ENCODE peak calls at places on chromosome 9, in four cellular contexts. G, O, M and Z are unnamed samples.
A peak's percentile ranks its signal among the peaks of the same experiment; 100 is the strongest.

GRCh38 chr9:132833451-132834130 is 44.5 kb downstream of the AK8 start:
- DNase-seq in G (no peak), M (no peak), O (no peak), Z (no peak)

GRCh38 chr9:80378669-80379293 is 807.0 kb downstream of the TLE4 start:
- DNase-seq in G (no peak), M (no peak), O (no peak), Z (no peak)

GRCh38 chr9:63859475-63860215 is 1425.4 kb downstream of the FOXD4L5 start:
- DNase-seq in O (no peak), M (no peak), G (no peak), Z (peak; percentile 58)

GRCh38 chr9:35136866-35137265 is 21.2 kb upstream of the ATOSB start:
- DNase-seq in G (no peak), O (no peak), M (no peak), Z (no peak)

GRCh38 chr9:93115486-93115885 is 18.6 kb downstream of the NINJ1 start:
- DNase-seq in G (no peak), O (no peak), M (no peak), Z (peak; percentile 46)

GRCh38 chr9:3517377-3518048 is 8.3 kb downstream of the RFX3 start:
- DNase-seq in G (no peak), O (no peak), M (no peak), Z (no peak)

GRCh38 chr9:87812375-87813118 is 70.1 kb upstream of the SPATA31E1 start:
- DNase-seq in G (no peak), O (peak; percentile 66), M (no peak), Z (peak; percentile 40)

GRCh38 chr9:4197548-4197947 is 102.3 kb downstream of the GLIS3 start:
- DNase-seq in O (no peak), G (no peak), M (no peak), Z (peak; percentile 21)

GRCh38 chr9:114000671-114001409 is 77.3 kb downstream of the AMBP start:
- DNase-seq in O (peak; percentile 28), G (no peak), M (no peak), Z (no peak)

DNA sequence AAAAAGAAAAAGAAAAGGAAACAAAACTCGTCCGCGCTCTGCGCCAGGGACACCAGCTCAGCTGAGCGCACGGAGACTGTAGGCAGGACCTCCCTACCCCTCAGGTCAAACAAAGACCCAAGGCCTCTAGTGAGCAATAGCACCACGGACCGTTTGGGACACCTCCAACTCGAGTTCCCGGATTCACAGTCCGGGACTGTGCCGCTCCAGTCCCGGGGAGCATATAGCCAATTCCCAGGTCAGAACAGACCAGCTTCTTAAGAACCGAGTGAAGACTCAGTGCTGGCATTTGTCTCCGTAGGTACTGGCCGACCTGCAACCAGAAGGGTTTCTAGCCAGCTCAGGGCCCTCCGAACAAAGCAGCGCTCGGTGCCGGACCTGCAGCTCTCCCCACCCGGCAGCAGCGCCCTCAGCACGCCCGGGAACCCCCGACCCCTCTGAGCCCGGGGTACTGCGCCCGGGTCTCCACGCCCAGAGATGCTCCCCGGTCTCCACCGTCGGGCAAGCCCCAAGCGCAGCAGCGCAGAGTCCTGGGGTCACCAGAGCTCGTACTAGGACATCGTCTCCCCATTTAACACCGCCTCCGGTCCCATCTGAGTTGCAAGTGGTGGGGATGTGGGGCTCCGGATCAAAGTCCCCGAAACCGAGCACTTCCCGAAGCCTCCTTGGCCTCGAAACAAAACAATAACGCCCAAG is 591 bp downstream of the ABCA1 start:
- DNase-seq in O (peak; percentile 47), M (no peak), G (no peak), Z (no peak)
- TF ChIP-seq CHD1 in O (no peak), M (no peak), G (no peak), Z (no peak)

GRCh38 chr9:98159790-98160189 is 32.6 kb downstream of the CORO2A start:
- DNase-seq in M (no peak), O (no peak), G (no peak), Z (peak; percentile 56)

GRCh38 chr9:98157372-98157771 is 35.1 kb downstream of the CORO2A start:
- DNase-seq in G (no peak), O (no peak), M (no peak), Z (no peak)

GRCh38 chr9:98154678-98155077 is 35.7 kb upstream of the TRIM14 start:
- DNase-seq in G (no peak), M (no peak), O (no peak), Z (no peak)

GRCh38 chr9:98159301-98159700 is 33.1 kb downstream of the CORO2A start:
- DNase-seq in M (no peak), G (no peak), O (no peak), Z (no peak)

GRCh38 chr9:98158071-98158791 is 34.2 kb downstream of the CORO2A start:
- DNase-seq in O (no peak), G (no peak), M (no peak), Z (no peak)
- TF ChIP-seq CHD1 in O (no peak), G (no peak), M (no peak), Z (no peak)

DNA sequence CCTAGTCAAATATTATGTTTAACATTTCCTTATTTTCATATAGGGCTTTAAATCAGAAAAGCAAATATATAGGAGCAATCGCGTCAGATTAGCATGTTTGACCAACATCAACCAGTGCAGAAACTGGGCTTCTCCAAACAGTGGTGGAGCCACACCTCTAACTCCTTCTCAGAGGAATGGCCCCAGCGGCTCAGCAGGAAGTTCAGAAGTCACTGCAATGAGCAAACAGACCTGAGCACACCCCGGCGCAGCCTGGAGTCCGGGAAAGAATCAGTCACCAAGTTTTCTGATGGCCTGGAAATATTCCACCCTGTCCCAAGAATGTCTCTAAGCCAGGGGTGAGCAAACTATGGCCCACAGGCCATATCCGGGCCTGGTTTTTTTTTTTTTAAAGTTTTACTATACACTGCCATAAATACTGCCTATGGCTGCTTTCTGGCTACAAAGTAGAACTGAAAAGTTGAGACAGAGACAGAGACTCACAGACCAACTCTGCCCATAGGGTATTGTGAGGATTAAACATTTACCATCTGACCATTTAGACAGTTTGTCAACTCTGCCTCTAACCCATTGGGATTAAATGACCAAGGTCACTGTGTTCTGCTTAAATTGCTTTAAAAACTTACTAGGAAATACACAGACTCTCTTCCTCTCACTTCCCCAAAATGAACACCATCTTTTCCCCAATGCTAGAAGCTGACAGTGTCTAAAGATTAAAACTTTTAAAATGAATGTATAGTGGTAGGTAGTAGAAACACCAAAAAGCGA is 5.4 kb downstream of the GOLM1 start:
- DNase-seq in M (no peak), O (peak; percentile 15), G (peak; percentile 17), Z (no peak)
- TF ChIP-seq CHD1 in M (no peak), O (no peak), G (no peak), Z (no peak)

DNA sequence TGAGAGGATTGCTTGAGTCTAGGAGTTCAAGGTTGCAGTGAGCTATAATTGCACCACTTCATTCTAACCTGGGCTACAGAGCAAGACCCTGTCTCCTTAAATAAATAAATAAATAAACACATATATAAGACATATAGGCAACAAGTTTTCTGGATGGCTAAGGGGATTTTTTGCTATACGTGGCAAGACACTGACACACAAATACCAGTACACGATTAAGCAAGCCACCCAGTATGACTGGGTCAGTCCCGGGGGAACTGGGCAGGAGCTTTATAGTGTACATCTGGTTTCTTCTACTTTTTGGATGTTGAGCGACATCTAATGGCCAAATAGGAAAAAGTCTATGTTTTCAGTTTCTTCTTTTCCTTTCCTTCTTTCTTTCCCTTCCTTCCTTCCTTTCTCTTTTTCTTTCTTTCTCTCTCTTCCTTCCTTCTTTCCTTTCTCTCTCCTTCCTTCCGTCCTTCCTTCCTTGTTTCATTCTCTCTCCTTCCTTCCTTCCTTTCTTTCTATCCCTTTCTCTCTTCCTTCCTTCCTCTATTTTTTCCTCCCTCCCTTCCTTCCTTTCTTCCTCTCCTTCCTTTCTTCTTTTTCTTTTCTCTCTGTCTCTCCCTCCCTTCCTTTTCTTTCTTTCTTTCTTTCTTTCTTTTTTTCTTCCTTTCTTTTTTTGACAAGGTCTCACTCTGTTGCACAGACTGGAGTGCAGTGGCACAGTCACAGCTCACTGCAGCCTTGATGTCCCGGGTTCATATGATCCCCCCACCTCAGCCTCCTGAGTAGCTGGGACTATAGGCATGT is 47.0 kb upstream of the PLIN2 start:
- DNase-seq in G (peak; percentile 64), M (no peak), O (peak; percentile 93), Z (peak; percentile 63)
- TF ChIP-seq CHD1 in G (no peak), M (no peak), O (no peak), Z (no peak)

DNA sequence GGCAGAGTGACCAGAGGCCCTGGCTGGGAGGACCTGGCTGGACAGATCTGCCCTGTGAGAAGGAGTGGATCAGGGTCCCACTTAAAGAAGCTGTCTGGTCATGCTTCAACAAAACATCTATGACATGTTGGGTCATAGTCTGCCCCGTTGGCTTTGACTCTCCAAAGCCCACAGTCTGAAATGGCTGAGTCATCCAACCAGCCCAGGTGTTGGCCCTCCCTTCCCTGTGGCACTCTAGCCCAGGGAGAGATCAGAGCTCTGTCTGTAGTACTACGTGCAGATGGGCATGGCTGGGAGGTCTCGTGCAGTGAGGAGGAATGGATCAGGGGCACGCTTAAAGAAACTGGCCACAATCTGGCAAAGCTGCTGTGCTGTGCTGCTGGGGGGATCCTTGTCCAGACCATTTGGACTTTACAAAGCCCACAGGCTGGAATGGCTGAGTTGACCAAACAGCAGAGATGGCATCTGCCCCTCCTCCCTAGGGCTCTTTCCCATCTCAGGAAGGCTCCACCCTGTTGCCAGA is 206.1 kb downstream of the TUSC1 start:
- DNase-seq in G (no peak), O (no peak), M (no peak), Z (no peak)
- TF ChIP-seq CHD1 in G (no peak), O (no peak), M (no peak), Z (no peak)

GRCh38 chr9:137390553-137391410 is 32.2 kb downstream of the EXD3 start:
- DNase-seq in G (no peak), O (no peak), M (no peak), Z (no peak)
- TF ChIP-seq CHD1 in G (no peak), O (no peak), M (no peak), Z (no peak)

GRCh38 chr9:77956555-77956954 is 75.1 kb downstream of the GNAQ start:
- DNase-seq in G (no peak), O (no peak), M (no peak), Z (no peak)
- TF ChIP-seq CHD1 in G (no peak), O (no peak), M (no peak), Z (no peak)

GRCh38 chr9:95167998-95168397 is 149.5 kb downstream of the FANCC start:
- DNase-seq in M (peak; percentile 73), O (peak; percentile 97), G (no peak), Z (peak; percentile 52)
- TF ChIP-seq CHD1 in M (no peak), O (no peak), G (no peak), Z (no peak)

GRCh38 chr9:127503947-127504886 is 52.9 kb downstream of the LRSAM1 start:
- DNase-seq in M (peak; percentile 88), O (peak; percentile 82), G (no peak), Z (peak; percentile 74)

GRCh38 chr9:127504887-127505251 is 53.6 kb downstream of the LRSAM1 start:
- DNase-seq in O (no peak), G (no peak), M (no peak), Z (no peak)

GRCh38 chr9:127506117-127506813 is 55.0 kb downstream of the LRSAM1 start:
- DNase-seq in M (no peak), O (no peak), G (no peak), Z (no peak)

GRCh38 chr9:127506814-127507750 is 55.8 kb downstream of the LRSAM1 start:
- DNase-seq in G (no peak), O (peak; percentile 74), M (no peak), Z (peak; percentile 62)

DNA sequence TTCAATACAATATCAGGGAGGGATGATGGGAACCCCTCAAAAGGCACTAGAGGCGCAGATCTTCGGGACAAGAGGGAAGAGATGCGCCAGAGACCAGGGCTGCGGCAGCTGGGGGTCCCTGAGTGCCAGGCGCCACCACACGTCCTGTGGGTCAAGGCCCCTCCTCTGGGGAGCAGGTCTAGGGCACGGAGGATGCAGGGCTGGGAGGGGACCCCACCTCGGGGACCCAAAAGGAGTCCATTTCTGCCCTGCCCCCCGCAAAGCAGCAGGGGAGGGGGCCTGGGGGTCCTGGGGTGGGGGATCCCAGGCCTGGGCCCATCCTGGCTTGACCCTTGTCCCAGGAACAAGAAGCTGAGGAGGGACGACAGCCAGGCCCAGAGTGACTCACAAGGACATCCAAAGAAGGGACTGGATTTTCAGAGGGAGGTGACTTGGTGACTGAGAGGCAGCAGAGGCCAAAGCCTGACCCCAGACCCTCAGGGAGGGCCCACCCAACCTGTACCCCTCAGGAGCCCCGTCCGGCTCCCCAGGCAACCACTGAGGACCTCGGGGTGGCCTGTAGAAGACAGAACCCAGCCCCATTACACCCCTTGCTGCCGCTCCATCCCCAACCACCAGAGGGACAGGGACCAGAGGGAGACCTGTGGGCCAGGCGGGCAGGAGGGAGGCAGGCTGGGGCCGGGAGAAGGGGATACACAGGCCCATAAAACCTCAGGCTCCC is 54.2 kb downstream of the LRSAM1 start:
- DNase-seq in M (no peak), G (no peak), O (no peak), Z (peak; percentile 55)
- TF ChIP-seq CHD1 in M (no peak), G (no peak), O (no peak), Z (no peak)